ENCODE peak calls at places on chromosomes 6 and 20, in ten cellular contexts. B, Q, O, V, R, M, I, P, F and C are unnamed samples.

GRCh38 chr6:33817520-33817919 is 13.7 kb upstream of the MLN start:
- DNase-seq in M (no peak), P (no peak), O (no peak), R (no peak), I (peak), B (no peak), Q (no peak), V (no peak), F (no peak), C (no peak)

GRCh38 chr6:137637161-137637560 is 143.0 kb upstream of the OLIG3 start:
- DNase-seq in V (no peak), O (no peak), R (no peak), B (no peak), I (no peak), Q (no peak), F (peak), M (no peak), P (no peak), C (no peak)

GRCh38 chr6:6547111-6547879 is 41.2 kb upstream of the LY86 start:
- DNase-seq in F (peak), Q (peak), O (peak), B (peak), V (peak), R (peak), M (peak), I (peak), P (peak), C (peak)

GRCh38 chr20:60658661-60659060 is 593.4 kb upstream of the CDH4 start:
- DNase-seq in I (no peak), O (no peak), M (no peak), P (no peak), B (no peak), F (no peak), V (no peak), R (no peak), Q (no peak), C (no peak)

GRCh38 chr6:28657367-28657755 is 131.7 kb downstream of the GPX5 start:
- DNase-seq in P (no peak), O (no peak), V (no peak), I (no peak), F (no peak), M (no peak), B (no peak), Q (no peak), R (no peak), C (no peak)

GRCh38 chr6:44388135-44388487 is 605 bp downstream of the CDC5L start:
- DNase-seq in B (no peak), M (no peak), Q (no peak), O (peak), F (no peak), I (no peak), V (peak), P (no peak), R (peak), C (no peak)

GRCh38 chr6:7727951-7728854 is 2.3 kb downstream of the BMP6 start:
- DNase-seq in P (no peak), F (no peak), Q (peak), B (no peak), O (no peak), V (no peak), M (peak), I (no peak), R (peak), C (no peak)

GRCh38 chr6:5492356-5492755 is 231.0 kb downstream of the FARS2 start:
- DNase-seq in B (no peak), O (no peak), I (no peak), V (no peak), R (no peak), P (no peak), M (no peak), F (no peak), Q (no peak), C (no peak)

GRCh38 chr20:25035924-25036323 is 22.0 kb downstream of the ACSS1 start:
- DNase-seq in I (no peak), Q (no peak), F (no peak), B (no peak), R (no peak), M (peak), O (no peak), V (no peak), P (no peak), C (no peak)

GRCh38 chr6:139496654-139497343 is 122.4 kb upstream of the CITED2 start:
- DNase-seq in O (no peak), V (no peak), M (no peak), P (no peak), B (no peak), Q (no peak), I (no peak), F (no peak), R (no peak), C (no peak)

GRCh38 chr6:20790032-20790791 is 256.0 kb downstream of the CDKAL1 start:
- DNase-seq in V (no peak), M (no peak), F (no peak), I (no peak), B (no peak), O (no peak), Q (no peak), R (no peak), P (no peak), C (no peak)

GRCh38 chr6:33418690-33419291 is 884 bp upstream of the CUTA start:
- DNase-seq in B (no peak), P (no peak), M (peak), F (no peak), V (no peak), R (no peak), O (no peak), Q (no peak), I (no peak), C (no peak)

GRCh38 chr20:50930139-50931047 is 844 bp downstream of the ADNP start:
- DNase-seq in I (peak), B (no peak), P (no peak), Q (no peak), R (peak), V (no peak), O (no peak), M (peak), F (no peak), C (no peak)

GRCh38 chr6:77466055-77467028 is 3.1 kb upstream of the HTR1B start:
- DNase-seq in F (peak), P (no peak), V (no peak), M (no peak), O (no peak), Q (peak), I (peak), R (peak), B (no peak), C (no peak)

GRCh38 chr20:35339007-35339406 is 46.8 kb upstream of the FAM83C start:
- DNase-seq in V (no peak), B (no peak), P (no peak), F (no peak), R (no peak), M (no peak), I (no peak), O (no peak), Q (no peak), C (no peak)

GRCh38 chr6:37990762-37991525 is 171.4 kb downstream of the ZFAND3 start:
- DNase-seq in R (no peak), F (no peak), B (no peak), V (no peak), M (no peak), Q (peak), P (no peak), O (no peak), I (no peak), C (no peak)

GRCh38 chr6:30820196-30820595 is 64.1 kb upstream of the DDR1 start:
- DNase-seq in B (no peak), Q (peak), F (peak), O (no peak), P (no peak), I (peak), M (no peak), R (peak), V (no peak), C (no peak)

GRCh38 chr6:89944826-89945407 is 50.6 kb downstream of the GJA10 start:
- DNase-seq in Q (no peak), R (no peak), O (no peak), F (peak), V (no peak), M (no peak), P (no peak), B (no peak), I (no peak), C (no peak)

GRCh38 chr6:107634147-107635057 is 144.5 kb downstream of the SOBP start:
- DNase-seq in R (no peak), I (no peak), V (no peak), B (no peak), M (peak), O (no peak), Q (no peak), F (no peak), P (no peak), C (no peak)

GRCh38 chr6:51505451-51505850 is 582.0 kb downstream of the PKHD1 start:
- DNase-seq in O (no peak), P (no peak), B (no peak), F (no peak), R (no peak), I (no peak), Q (no peak), M (no peak), V (no peak), C (no peak)

GRCh38 chr6:161476711-161477110 is 202.8 kb upstream of the AGPAT4 start:
- DNase-seq in Q (no peak), R (no peak), I (no peak), V (no peak), B (no peak), P (no peak), M (no peak), O (no peak), F (no peak), C (no peak)

GRCh38 chr6:98695076-98695816 is 139.1 kb upstream of the POU3F2 start:
- DNase-seq in R (no peak), O (no peak), I (no peak), M (no peak), Q (no peak), F (no peak), P (no peak), V (no peak), B (no peak), C (peak)

GRCh38 chr6:137811121-137811911 is 55.7 kb upstream of the TNFAIP3 start:
- DNase-seq in F (peak), O (no peak), P (peak), M (no peak), I (peak), R (peak), V (peak), Q (peak), B (peak), C (no peak)

GRCh38 chr6:43021270-43022047 is at the start of gene RRP36:
- DNase-seq in Q (peak), O (peak), R (peak), F (peak), P (peak), M (peak), I (peak), V (no peak), B (peak), C (peak)

GRCh38 chr6:136526937-136527336 is 23.3 kb downstream of the MAP7 start:
- DNase-seq in R (no peak), F (no peak), B (no peak), Q (no peak), M (no peak), V (no peak), P (no peak), O (no peak), I (no peak), C (no peak)

GRCh38 chr6:109242923-109243322 is 139.3 kb downstream of the CD164 start:
- DNase-seq in M (no peak), V (no peak), O (no peak), P (no peak), F (no peak), R (no peak), Q (no peak), B (no peak), I (no peak), C (peak)

GRCh38 chr6:109239918-109240321 is 142.3 kb downstream of the CD164 start:
- DNase-seq in I (no peak), P (no peak), B (no peak), V (no peak), F (peak), O (no peak), Q (no peak), M (no peak), R (no peak), C (peak)

GRCh38 chr6:109242029-109242428 is 140.2 kb downstream of the CD164 start:
- DNase-seq in F (no peak), O (no peak), Q (no peak), R (no peak), M (no peak), V (no peak), I (no peak), B (no peak), P (no peak), C (peak)

GRCh38 chr6:109240370-109241084 is 141.7 kb downstream of the CD164 start:
- DNase-seq in B (no peak), P (no peak), I (no peak), R (no peak), V (no peak), F (no peak), M (no peak), Q (no peak), O (no peak), C (peak)

GRCh38 chr6:109241199-109241598 is 141.1 kb downstream of the CD164 start:
- DNase-seq in M (no peak), P (no peak), R (no peak), Q (no peak), B (no peak), O (no peak), V (no peak), F (no peak), I (no peak), C (no peak)
- H3K27ac ChIP-seq in M (no peak), P (no peak), R (no peak), Q (no peak), B (no peak), O (no peak), V (no peak), F (no peak), I (no peak), C (no peak)

GRCh38 chr6:13763740-13764381 is 50.5 kb downstream of the MCUR1 start:
- DNase-seq in F (no peak), P (no peak), Q (no peak), B (peak), I (no peak), O (no peak), R (no peak), M (no peak), V (peak), C (no peak)
- TF ChIP-seq EP300 in F (no peak), P (no peak), Q (no peak), B (no peak), I (no peak), O (no peak), R (no peak), M (no peak), V (no peak), C (no peak)

DNA sequence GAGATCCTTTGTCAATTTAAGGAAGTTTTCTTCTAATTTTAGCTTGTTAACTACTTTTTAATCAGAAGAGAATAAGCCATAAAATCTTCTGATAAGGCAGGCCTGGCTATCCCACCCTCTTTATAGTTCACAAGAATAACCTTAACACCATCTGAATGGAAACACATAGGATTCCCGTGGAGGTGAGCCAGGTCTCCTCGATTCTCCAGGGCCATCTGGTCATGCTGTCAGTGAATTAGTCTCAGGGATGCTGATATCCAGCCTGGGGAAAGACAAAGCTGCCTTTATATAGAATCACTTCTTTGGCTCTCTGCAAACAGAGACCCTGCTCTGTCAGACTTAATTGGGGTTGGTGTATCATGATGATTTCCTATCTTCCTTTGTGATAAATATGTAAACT is 30.1 kb upstream of the TAGAP start:
- DNase-seq in I (no peak), M (no peak), Q (no peak), O (no peak), V (no peak), R (no peak), F (no peak), P (no peak), B (no peak), C (no peak)
- H3K27ac ChIP-seq in I (no peak), M (no peak), Q (no peak), O (no peak), V (no peak), R (no peak), F (no peak), P (no peak), B (no peak), C (no peak)

GRCh38 chr6:126067080-126067479 is 80.7 kb downstream of the TRMT11 start:
- DNase-seq in R (no peak), I (no peak), F (no peak), P (no peak), M (no peak), Q (no peak), O (no peak), V (no peak), B (no peak), C (no peak)

GRCh38 chr6:126064257-126064993 is 78.1 kb downstream of the TRMT11 start:
- DNase-seq in V (no peak), B (no peak), Q (no peak), M (no peak), P (no peak), F (no peak), I (no peak), R (no peak), O (no peak), C (no peak)

GRCh38 chr6:126064994-126065401 is 78.7 kb downstream of the TRMT11 start:
- DNase-seq in F (no peak), Q (no peak), O (no peak), B (no peak), M (no peak), R (no peak), P (no peak), V (no peak), I (peak), C (no peak)

GRCh38 chr6:126063512-126064146 is 77.3 kb downstream of the TRMT11 start:
- DNase-seq in V (no peak), Q (no peak), P (no peak), M (no peak), F (no peak), I (no peak), B (no peak), O (no peak), R (no peak), C (peak)

DNA sequence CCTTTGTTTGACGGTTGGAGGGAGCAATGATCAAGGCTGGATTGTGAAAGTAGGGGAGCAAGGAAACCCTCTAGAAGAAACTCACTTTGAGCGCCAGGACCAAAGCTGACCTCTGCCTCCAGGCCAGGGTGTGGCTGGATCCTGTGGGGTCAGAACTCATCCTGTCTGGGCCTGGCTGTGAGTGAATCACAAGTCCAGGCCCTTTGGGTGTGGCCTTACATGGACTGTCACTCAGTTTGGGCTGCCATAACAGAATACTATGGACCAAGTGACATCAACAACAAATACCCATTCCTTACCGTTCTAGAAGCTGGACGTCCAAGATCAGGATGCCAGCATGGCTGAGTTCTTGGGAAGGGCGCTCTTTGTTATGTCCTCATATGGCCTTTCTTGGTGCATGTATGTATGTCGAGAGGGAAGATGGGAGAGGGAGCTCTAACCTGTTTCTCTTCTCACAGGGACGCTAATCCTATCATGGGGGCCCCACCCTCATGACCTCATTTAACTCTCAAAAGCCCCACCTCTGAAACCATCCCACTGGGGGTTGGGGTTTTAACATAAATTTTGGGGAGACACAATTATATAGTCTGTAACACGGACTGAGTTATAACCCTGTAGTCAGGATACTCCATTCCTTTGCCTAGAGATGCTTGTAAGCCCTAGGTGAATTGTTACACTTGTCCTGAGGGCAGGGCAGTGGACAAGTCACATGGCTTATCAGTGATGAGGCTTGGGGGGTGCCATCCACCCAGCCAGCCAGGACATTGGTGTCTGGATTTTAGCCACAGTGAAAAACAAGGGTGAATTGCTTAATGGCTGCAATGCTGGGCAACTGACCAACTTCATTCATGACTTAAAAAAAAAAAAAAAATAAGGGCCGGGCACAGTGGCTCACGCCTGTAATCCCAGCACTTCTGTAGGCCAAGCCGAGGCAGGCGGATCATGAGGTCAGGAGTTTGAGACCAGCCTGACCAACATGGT is 80.0 kb downstream of the TRMT11 start:
- DNase-seq in P (no peak), V (no peak), F (no peak), R (no peak), O (no peak), I (no peak), B (no peak), M (no peak), Q (no peak), C (peak)
- TF ChIP-seq EP300 in P (no peak), V (no peak), F (no peak), R (no peak), O (no peak), I (no peak), B (no peak), M (no peak), Q (no peak), C (no peak)